ENCODE peak calls at places on chromosomes 2 and 18, in eight cellular contexts. One of them, this sample, is unnamed.

GRCh38 chr2:191428141-191428540 is 182.9 kb downstream of the MYO1B start:
- DNase-seq in stimulated activated CD4-positive, alpha-beta T cell treated with anti-CD3 and anti-CD28 coated beads, TNF-alpha, amount 100 ng/mL, for 4 hours: no peak
- DNase-seq in stimulated activated CD8-positive, alpha-beta memory T cell treated with anti-CD3 and anti-CD28 coated beads, Interleukin-7, amount 100 ng/mL, for 1 hour: no peak
- DNase-seq in activated CD4-positive, alpha-beta T cell treated with anti-CD3 and anti-CD28 coated beads, Interleukin-2, amount 50 U/mL, for 24 hours: no peak
- DNase-seq in glutamatergic neuron: no peak
- DNase-seq in NCI-H1105: no peak
- DNase-seq in effector memory CD4-positive, alpha-beta T cell: no peak
- DNase-seq in dermis microvascular lymphatic vessel endothelial cell: no peak
- DNase-seq in this sample: no peak

GRCh38 chr18:20971886-20972267 is 139.7 kb downstream of the ROCK1 start:
- DNase-seq in stimulated activated CD4-positive, alpha-beta T cell treated with anti-CD3 and anti-CD28 coated beads, TNF-alpha, amount 100 ng/mL, for 4 hours: no peak
- DNase-seq in stimulated activated CD8-positive, alpha-beta memory T cell treated with anti-CD3 and anti-CD28 coated beads, Interleukin-7, amount 100 ng/mL, for 1 hour: no peak
- DNase-seq in activated CD4-positive, alpha-beta T cell treated with anti-CD3 and anti-CD28 coated beads, Interleukin-2, amount 50 U/mL, for 24 hours: no peak
- DNase-seq in glutamatergic neuron: no peak
- DNase-seq in NCI-H1105: no peak
- DNase-seq in effector memory CD4-positive, alpha-beta T cell: no peak
- DNase-seq in dermis microvascular lymphatic vessel endothelial cell: peak; percentile 47
- DNase-seq in this sample: peak; percentile 20

GRCh38 chr2:215772634-215773563 is 240.5 kb downstream of the MREG start:
- DNase-seq in stimulated activated CD4-positive, alpha-beta T cell treated with anti-CD3 and anti-CD28 coated beads, TNF-alpha, amount 100 ng/mL, for 4 hours: no peak
- DNase-seq in stimulated activated CD8-positive, alpha-beta memory T cell treated with anti-CD3 and anti-CD28 coated beads, Interleukin-7, amount 100 ng/mL, for 1 hour: no peak
- DNase-seq in activated CD4-positive, alpha-beta T cell treated with anti-CD3 and anti-CD28 coated beads, Interleukin-2, amount 50 U/mL, for 24 hours: no peak
- DNase-seq in glutamatergic neuron: no peak
- DNase-seq in NCI-H1105: no peak
- DNase-seq in effector memory CD4-positive, alpha-beta T cell: no peak
- DNase-seq in dermis microvascular lymphatic vessel endothelial cell: no peak
- DNase-seq in this sample: no peak

GRCh38 chr2:11050565-11050964 is 104.7 kb upstream of the SLC66A3 start:
- DNase-seq in stimulated activated CD4-positive, alpha-beta T cell treated with anti-CD3 and anti-CD28 coated beads, TNF-alpha, amount 100 ng/mL, for 4 hours: no peak
- DNase-seq in stimulated activated CD8-positive, alpha-beta memory T cell treated with anti-CD3 and anti-CD28 coated beads, Interleukin-7, amount 100 ng/mL, for 1 hour: no peak
- DNase-seq in activated CD4-positive, alpha-beta T cell treated with anti-CD3 and anti-CD28 coated beads, Interleukin-2, amount 50 U/mL, for 24 hours: no peak
- DNase-seq in glutamatergic neuron: no peak
- DNase-seq in NCI-H1105: no peak
- DNase-seq in effector memory CD4-positive, alpha-beta T cell: no peak
- DNase-seq in dermis microvascular lymphatic vessel endothelial cell: peak; percentile 43
- DNase-seq in this sample: no peak

GRCh38 chr2:127621981-127622431 is 23.9 kb upstream of the GPR17 start:
- DNase-seq in stimulated activated CD4-positive, alpha-beta T cell treated with anti-CD3 and anti-CD28 coated beads, TNF-alpha, amount 100 ng/mL, for 4 hours: no peak
- DNase-seq in stimulated activated CD8-positive, alpha-beta memory T cell treated with anti-CD3 and anti-CD28 coated beads, Interleukin-7, amount 100 ng/mL, for 1 hour: no peak
- DNase-seq in activated CD4-positive, alpha-beta T cell treated with anti-CD3 and anti-CD28 coated beads, Interleukin-2, amount 50 U/mL, for 24 hours: no peak
- DNase-seq in glutamatergic neuron: no peak
- DNase-seq in NCI-H1105: no peak
- DNase-seq in effector memory CD4-positive, alpha-beta T cell: no peak
- DNase-seq in dermis microvascular lymphatic vessel endothelial cell: no peak
- DNase-seq in this sample: no peak

GRCh38 chr2:134671498-134671897 is 47.3 kb downstream of the TMEM163 start:
- DNase-seq in stimulated activated CD4-positive, alpha-beta T cell treated with anti-CD3 and anti-CD28 coated beads, TNF-alpha, amount 100 ng/mL, for 4 hours: no peak
- DNase-seq in stimulated activated CD8-positive, alpha-beta memory T cell treated with anti-CD3 and anti-CD28 coated beads, Interleukin-7, amount 100 ng/mL, for 1 hour: no peak
- DNase-seq in activated CD4-positive, alpha-beta T cell treated with anti-CD3 and anti-CD28 coated beads, Interleukin-2, amount 50 U/mL, for 24 hours: no peak
- DNase-seq in glutamatergic neuron: no peak
- DNase-seq in NCI-H1105: no peak
- DNase-seq in effector memory CD4-positive, alpha-beta T cell: no peak
- DNase-seq in dermis microvascular lymphatic vessel endothelial cell: no peak
- DNase-seq in this sample: no peak

GRCh38 chr18:74175658-74176057 is 27.3 kb downstream of the TIMM21 start:
- DNase-seq in stimulated activated CD4-positive, alpha-beta T cell treated with anti-CD3 and anti-CD28 coated beads, TNF-alpha, amount 100 ng/mL, for 4 hours: no peak
- DNase-seq in stimulated activated CD8-positive, alpha-beta memory T cell treated with anti-CD3 and anti-CD28 coated beads, Interleukin-7, amount 100 ng/mL, for 1 hour: no peak
- DNase-seq in activated CD4-positive, alpha-beta T cell treated with anti-CD3 and anti-CD28 coated beads, Interleukin-2, amount 50 U/mL, for 24 hours: no peak
- DNase-seq in glutamatergic neuron: no peak
- DNase-seq in NCI-H1105: no peak
- DNase-seq in effector memory CD4-positive, alpha-beta T cell: no peak
- DNase-seq in dermis microvascular lymphatic vessel endothelial cell: no peak
- DNase-seq in this sample: no peak

GRCh38 chr2:21289994-21290393 is 166.2 kb downstream of the TDRD15 start:
- DNase-seq in stimulated activated CD4-positive, alpha-beta T cell treated with anti-CD3 and anti-CD28 coated beads, TNF-alpha, amount 100 ng/mL, for 4 hours: no peak
- DNase-seq in stimulated activated CD8-positive, alpha-beta memory T cell treated with anti-CD3 and anti-CD28 coated beads, Interleukin-7, amount 100 ng/mL, for 1 hour: no peak
- DNase-seq in activated CD4-positive, alpha-beta T cell treated with anti-CD3 and anti-CD28 coated beads, Interleukin-2, amount 50 U/mL, for 24 hours: no peak
- DNase-seq in glutamatergic neuron: no peak
- DNase-seq in NCI-H1105: no peak
- DNase-seq in effector memory CD4-positive, alpha-beta T cell: no peak
- DNase-seq in dermis microvascular lymphatic vessel endothelial cell: no peak
- DNase-seq in this sample: no peak

GRCh38 chr2:64781991-64782390 is 128.3 kb upstream of the SERTAD2 start:
- DNase-seq in stimulated activated CD4-positive, alpha-beta T cell treated with anti-CD3 and anti-CD28 coated beads, TNF-alpha, amount 100 ng/mL, for 4 hours: no peak
- DNase-seq in stimulated activated CD8-positive, alpha-beta memory T cell treated with anti-CD3 and anti-CD28 coated beads, Interleukin-7, amount 100 ng/mL, for 1 hour: no peak
- DNase-seq in activated CD4-positive, alpha-beta T cell treated with anti-CD3 and anti-CD28 coated beads, Interleukin-2, amount 50 U/mL, for 24 hours: no peak
- DNase-seq in glutamatergic neuron: no peak
- DNase-seq in NCI-H1105: no peak
- DNase-seq in effector memory CD4-positive, alpha-beta T cell: no peak
- DNase-seq in dermis microvascular lymphatic vessel endothelial cell: peak; percentile 26
- DNase-seq in this sample: no peak

GRCh38 chr2:208361077-208361441 is 45.5 kb upstream of the PTH2R start:
- DNase-seq in stimulated activated CD4-positive, alpha-beta T cell treated with anti-CD3 and anti-CD28 coated beads, TNF-alpha, amount 100 ng/mL, for 4 hours: no peak
- DNase-seq in stimulated activated CD8-positive, alpha-beta memory T cell treated with anti-CD3 and anti-CD28 coated beads, Interleukin-7, amount 100 ng/mL, for 1 hour: no peak
- DNase-seq in activated CD4-positive, alpha-beta T cell treated with anti-CD3 and anti-CD28 coated beads, Interleukin-2, amount 50 U/mL, for 24 hours: no peak
- DNase-seq in glutamatergic neuron: no peak
- DNase-seq in NCI-H1105: no peak
- DNase-seq in effector memory CD4-positive, alpha-beta T cell: no peak
- DNase-seq in dermis microvascular lymphatic vessel endothelial cell: no peak
- DNase-seq in this sample: no peak

GRCh38 chr2:27185331-27186026 is 26.4 kb upstream of the ATRAID start:
- DNase-seq in stimulated activated CD4-positive, alpha-beta T cell treated with anti-CD3 and anti-CD28 coated beads, TNF-alpha, amount 100 ng/mL, for 4 hours: no peak
- DNase-seq in stimulated activated CD8-positive, alpha-beta memory T cell treated with anti-CD3 and anti-CD28 coated beads, Interleukin-7, amount 100 ng/mL, for 1 hour: no peak
- DNase-seq in activated CD4-positive, alpha-beta T cell treated with anti-CD3 and anti-CD28 coated beads, Interleukin-2, amount 50 U/mL, for 24 hours: no peak
- DNase-seq in glutamatergic neuron: no peak
- DNase-seq in NCI-H1105: no peak
- DNase-seq in effector memory CD4-positive, alpha-beta T cell: no peak
- DNase-seq in dermis microvascular lymphatic vessel endothelial cell: peak; percentile 17
- DNase-seq in this sample: no peak

GRCh38 chr18:22346342-22346967 is 71.3 kb downstream of the CTAGE1 start:
- DNase-seq in stimulated activated CD4-positive, alpha-beta T cell treated with anti-CD3 and anti-CD28 coated beads, TNF-alpha, amount 100 ng/mL, for 4 hours: no peak
- DNase-seq in stimulated activated CD8-positive, alpha-beta memory T cell treated with anti-CD3 and anti-CD28 coated beads, Interleukin-7, amount 100 ng/mL, for 1 hour: no peak
- DNase-seq in activated CD4-positive, alpha-beta T cell treated with anti-CD3 and anti-CD28 coated beads, Interleukin-2, amount 50 U/mL, for 24 hours: no peak
- DNase-seq in glutamatergic neuron: no peak
- DNase-seq in NCI-H1105: no peak
- DNase-seq in effector memory CD4-positive, alpha-beta T cell: no peak
- DNase-seq in dermis microvascular lymphatic vessel endothelial cell: peak; percentile 90
- DNase-seq in this sample: no peak

GRCh38 chr18:8765692-8766463 is 60.5 kb downstream of the MTCL1 start:
- DNase-seq in stimulated activated CD4-positive, alpha-beta T cell treated with anti-CD3 and anti-CD28 coated beads, TNF-alpha, amount 100 ng/mL, for 4 hours: no peak
- DNase-seq in stimulated activated CD8-positive, alpha-beta memory T cell treated with anti-CD3 and anti-CD28 coated beads, Interleukin-7, amount 100 ng/mL, for 1 hour: no peak
- DNase-seq in activated CD4-positive, alpha-beta T cell treated with anti-CD3 and anti-CD28 coated beads, Interleukin-2, amount 50 U/mL, for 24 hours: no peak
- DNase-seq in glutamatergic neuron: no peak
- DNase-seq in NCI-H1105: no peak
- DNase-seq in effector memory CD4-positive, alpha-beta T cell: no peak
- DNase-seq in dermis microvascular lymphatic vessel endothelial cell: no peak
- DNase-seq in this sample: peak; percentile 92

GRCh38 chr18:70329076-70329475 is 40.2 kb downstream of the SOCS6 start:
- DNase-seq in stimulated activated CD4-positive, alpha-beta T cell treated with anti-CD3 and anti-CD28 coated beads, TNF-alpha, amount 100 ng/mL, for 4 hours: no peak
- DNase-seq in stimulated activated CD8-positive, alpha-beta memory T cell treated with anti-CD3 and anti-CD28 coated beads, Interleukin-7, amount 100 ng/mL, for 1 hour: no peak
- DNase-seq in activated CD4-positive, alpha-beta T cell treated with anti-CD3 and anti-CD28 coated beads, Interleukin-2, amount 50 U/mL, for 24 hours: no peak
- DNase-seq in glutamatergic neuron: no peak
- DNase-seq in NCI-H1105: no peak
- DNase-seq in effector memory CD4-positive, alpha-beta T cell: no peak
- DNase-seq in dermis microvascular lymphatic vessel endothelial cell: peak; percentile 64
- DNase-seq in this sample: no peak

GRCh38 chr2:41998201-41998781 is 49.5 kb upstream of the PKDCC start:
- DNase-seq in stimulated activated CD4-positive, alpha-beta T cell treated with anti-CD3 and anti-CD28 coated beads, TNF-alpha, amount 100 ng/mL, for 4 hours: no peak
- DNase-seq in stimulated activated CD8-positive, alpha-beta memory T cell treated with anti-CD3 and anti-CD28 coated beads, Interleukin-7, amount 100 ng/mL, for 1 hour: no peak
- DNase-seq in activated CD4-positive, alpha-beta T cell treated with anti-CD3 and anti-CD28 coated beads, Interleukin-2, amount 50 U/mL, for 24 hours: no peak
- DNase-seq in glutamatergic neuron: no peak
- DNase-seq in NCI-H1105: no peak
- DNase-seq in effector memory CD4-positive, alpha-beta T cell: no peak
- DNase-seq in dermis microvascular lymphatic vessel endothelial cell: no peak
- DNase-seq in this sample: no peak

GRCh38 chr18:9671214-9671613 is 36.9 kb upstream of the RAB31 start:
- DNase-seq in stimulated activated CD4-positive, alpha-beta T cell treated with anti-CD3 and anti-CD28 coated beads, TNF-alpha, amount 100 ng/mL, for 4 hours: no peak
- DNase-seq in stimulated activated CD8-positive, alpha-beta memory T cell treated with anti-CD3 and anti-CD28 coated beads, Interleukin-7, amount 100 ng/mL, for 1 hour: no peak
- DNase-seq in activated CD4-positive, alpha-beta T cell treated with anti-CD3 and anti-CD28 coated beads, Interleukin-2, amount 50 U/mL, for 24 hours: no peak
- DNase-seq in glutamatergic neuron: no peak
- DNase-seq in NCI-H1105: no peak
- DNase-seq in effector memory CD4-positive, alpha-beta T cell: no peak
- DNase-seq in dermis microvascular lymphatic vessel endothelial cell: no peak
- DNase-seq in this sample: no peak

GRCh38 chr2:98757904-98758421 is 27.0 kb upstream of the MGAT4A start:
- DNase-seq in stimulated activated CD4-positive, alpha-beta T cell treated with anti-CD3 and anti-CD28 coated beads, TNF-alpha, amount 100 ng/mL, for 4 hours: no peak
- DNase-seq in stimulated activated CD8-positive, alpha-beta memory T cell treated with anti-CD3 and anti-CD28 coated beads, Interleukin-7, amount 100 ng/mL, for 1 hour: peak; percentile 30
- DNase-seq in activated CD4-positive, alpha-beta T cell treated with anti-CD3 and anti-CD28 coated beads, Interleukin-2, amount 50 U/mL, for 24 hours: no peak
- DNase-seq in glutamatergic neuron: no peak
- DNase-seq in NCI-H1105: no peak
- DNase-seq in effector memory CD4-positive, alpha-beta T cell: peak; percentile 55
- DNase-seq in dermis microvascular lymphatic vessel endothelial cell: peak; percentile 98
- DNase-seq in this sample: no peak

GRCh38 chr2:158034198-158034831 is 67.4 kb upstream of the UPP2 start:
- DNase-seq in stimulated activated CD4-positive, alpha-beta T cell treated with anti-CD3 and anti-CD28 coated beads, TNF-alpha, amount 100 ng/mL, for 4 hours: no peak
- DNase-seq in stimulated activated CD8-positive, alpha-beta memory T cell treated with anti-CD3 and anti-CD28 coated beads, Interleukin-7, amount 100 ng/mL, for 1 hour: no peak
- DNase-seq in activated CD4-positive, alpha-beta T cell treated with anti-CD3 and anti-CD28 coated beads, Interleukin-2, amount 50 U/mL, for 24 hours: no peak
- DNase-seq in glutamatergic neuron: peak; percentile 19
- DNase-seq in NCI-H1105: peak; percentile 55
- DNase-seq in effector memory CD4-positive, alpha-beta T cell: no peak
- DNase-seq in dermis microvascular lymphatic vessel endothelial cell: peak; percentile 61
- DNase-seq in this sample: peak; percentile 90

GRCh38 chr2:107187870-107188269 is 301.9 kb upstream of the ST6GAL2 start:
- DNase-seq in stimulated activated CD4-positive, alpha-beta T cell treated with anti-CD3 and anti-CD28 coated beads, TNF-alpha, amount 100 ng/mL, for 4 hours: no peak
- DNase-seq in stimulated activated CD8-positive, alpha-beta memory T cell treated with anti-CD3 and anti-CD28 coated beads, Interleukin-7, amount 100 ng/mL, for 1 hour: no peak
- DNase-seq in activated CD4-positive, alpha-beta T cell treated with anti-CD3 and anti-CD28 coated beads, Interleukin-2, amount 50 U/mL, for 24 hours: no peak
- DNase-seq in glutamatergic neuron: no peak
- DNase-seq in NCI-H1105: no peak
- DNase-seq in effector memory CD4-positive, alpha-beta T cell: no peak
- DNase-seq in dermis microvascular lymphatic vessel endothelial cell: no peak
- DNase-seq in this sample: no peak

GRCh38 chr18:22191986-22192385 is 22.6 kb downstream of the GATA6 start:
- DNase-seq in stimulated activated CD4-positive, alpha-beta T cell treated with anti-CD3 and anti-CD28 coated beads, TNF-alpha, amount 100 ng/mL, for 4 hours: no peak
- DNase-seq in stimulated activated CD8-positive, alpha-beta memory T cell treated with anti-CD3 and anti-CD28 coated beads, Interleukin-7, amount 100 ng/mL, for 1 hour: no peak
- DNase-seq in activated CD4-positive, alpha-beta T cell treated with anti-CD3 and anti-CD28 coated beads, Interleukin-2, amount 50 U/mL, for 24 hours: no peak
- DNase-seq in glutamatergic neuron: no peak
- DNase-seq in NCI-H1105: no peak
- DNase-seq in effector memory CD4-positive, alpha-beta T cell: no peak
- DNase-seq in dermis microvascular lymphatic vessel endothelial cell: no peak
- DNase-seq in this sample: no peak

GRCh38 chr18:32271649-32272324 is 81.9 kb downstream of the MEP1B start:
- DNase-seq in stimulated activated CD4-positive, alpha-beta T cell treated with anti-CD3 and anti-CD28 coated beads, TNF-alpha, amount 100 ng/mL, for 4 hours: no peak
- DNase-seq in stimulated activated CD8-positive, alpha-beta memory T cell treated with anti-CD3 and anti-CD28 coated beads, Interleukin-7, amount 100 ng/mL, for 1 hour: no peak
- DNase-seq in activated CD4-positive, alpha-beta T cell treated with anti-CD3 and anti-CD28 coated beads, Interleukin-2, amount 50 U/mL, for 24 hours: no peak
- DNase-seq in glutamatergic neuron: peak; percentile 39
- DNase-seq in NCI-H1105: peak; percentile 16
- DNase-seq in effector memory CD4-positive, alpha-beta T cell: no peak
- DNase-seq in dermis microvascular lymphatic vessel endothelial cell: peak; percentile 55
- DNase-seq in this sample: peak; percentile 18

GRCh38 chr2:85997016-85997970 is 108.4 kb downstream of the POLR1A start:
- DNase-seq in stimulated activated CD4-positive, alpha-beta T cell treated with anti-CD3 and anti-CD28 coated beads, TNF-alpha, amount 100 ng/mL, for 4 hours: no peak
- DNase-seq in stimulated activated CD8-positive, alpha-beta memory T cell treated with anti-CD3 and anti-CD28 coated beads, Interleukin-7, amount 100 ng/mL, for 1 hour: no peak
- DNase-seq in activated CD4-positive, alpha-beta T cell treated with anti-CD3 and anti-CD28 coated beads, Interleukin-2, amount 50 U/mL, for 24 hours: no peak
- DNase-seq in glutamatergic neuron: no peak
- DNase-seq in NCI-H1105: no peak
- DNase-seq in effector memory CD4-positive, alpha-beta T cell: no peak
- DNase-seq in dermis microvascular lymphatic vessel endothelial cell: no peak
- DNase-seq in this sample: no peak

GRCh38 chr18:22606563-22607283 is 189.0 kb upstream of the CTAGE1 start:
- DNase-seq in stimulated activated CD4-positive, alpha-beta T cell treated with anti-CD3 and anti-CD28 coated beads, TNF-alpha, amount 100 ng/mL, for 4 hours: no peak
- DNase-seq in stimulated activated CD8-positive, alpha-beta memory T cell treated with anti-CD3 and anti-CD28 coated beads, Interleukin-7, amount 100 ng/mL, for 1 hour: no peak
- DNase-seq in activated CD4-positive, alpha-beta T cell treated with anti-CD3 and anti-CD28 coated beads, Interleukin-2, amount 50 U/mL, for 24 hours: no peak
- DNase-seq in glutamatergic neuron: no peak
- DNase-seq in NCI-H1105: no peak
- DNase-seq in effector memory CD4-positive, alpha-beta T cell: no peak
- DNase-seq in dermis microvascular lymphatic vessel endothelial cell: no peak
- DNase-seq in this sample: no peak

GRCh38 chr2:241035142-241035817 is 36.9 kb downstream of the SNED1 start:
- DNase-seq in stimulated activated CD4-positive, alpha-beta T cell treated with anti-CD3 and anti-CD28 coated beads, TNF-alpha, amount 100 ng/mL, for 4 hours: peak; percentile 16
- DNase-seq in stimulated activated CD8-positive, alpha-beta memory T cell treated with anti-CD3 and anti-CD28 coated beads, Interleukin-7, amount 100 ng/mL, for 1 hour: no peak
- DNase-seq in activated CD4-positive, alpha-beta T cell treated with anti-CD3 and anti-CD28 coated beads, Interleukin-2, amount 50 U/mL, for 24 hours: no peak
- DNase-seq in glutamatergic neuron: peak; percentile 55
- DNase-seq in NCI-H1105: no peak
- DNase-seq in effector memory CD4-positive, alpha-beta T cell: peak; percentile 29
- DNase-seq in dermis microvascular lymphatic vessel endothelial cell: no peak
- DNase-seq in this sample: no peak

GRCh38 chr2:27085670-27086089 is 892 bp upstream of the KHK start:
- DNase-seq in stimulated activated CD4-positive, alpha-beta T cell treated with anti-CD3 and anti-CD28 coated beads, TNF-alpha, amount 100 ng/mL, for 4 hours: peak; percentile 19
- DNase-seq in stimulated activated CD8-positive, alpha-beta memory T cell treated with anti-CD3 and anti-CD28 coated beads, Interleukin-7, amount 100 ng/mL, for 1 hour: no peak
- DNase-seq in activated CD4-positive, alpha-beta T cell treated with anti-CD3 and anti-CD28 coated beads, Interleukin-2, amount 50 U/mL, for 24 hours: no peak
- DNase-seq in glutamatergic neuron: peak; percentile 65
- DNase-seq in NCI-H1105: peak; percentile 11
- DNase-seq in effector memory CD4-positive, alpha-beta T cell: no peak
- DNase-seq in dermis microvascular lymphatic vessel endothelial cell: peak; percentile 79
- DNase-seq in this sample: no peak

GRCh38 chr18:58793361-58793760 is 71.3 kb upstream of the ZNF532 start:
- DNase-seq in stimulated activated CD4-positive, alpha-beta T cell treated with anti-CD3 and anti-CD28 coated beads, TNF-alpha, amount 100 ng/mL, for 4 hours: no peak
- DNase-seq in stimulated activated CD8-positive, alpha-beta memory T cell treated with anti-CD3 and anti-CD28 coated beads, Interleukin-7, amount 100 ng/mL, for 1 hour: no peak
- DNase-seq in activated CD4-positive, alpha-beta T cell treated with anti-CD3 and anti-CD28 coated beads, Interleukin-2, amount 50 U/mL, for 24 hours: no peak
- DNase-seq in glutamatergic neuron: no peak
- DNase-seq in NCI-H1105: no peak
- DNase-seq in effector memory CD4-positive, alpha-beta T cell: no peak
- DNase-seq in dermis microvascular lymphatic vessel endothelial cell: no peak
- DNase-seq in this sample: no peak

GRCh38 chr18:9898792-9899549 is 13.2 kb downstream of the TXNDC2 start:
- DNase-seq in stimulated activated CD4-positive, alpha-beta T cell treated with anti-CD3 and anti-CD28 coated beads, TNF-alpha, amount 100 ng/mL, for 4 hours: no peak
- DNase-seq in stimulated activated CD8-positive, alpha-beta memory T cell treated with anti-CD3 and anti-CD28 coated beads, Interleukin-7, amount 100 ng/mL, for 1 hour: no peak
- DNase-seq in activated CD4-positive, alpha-beta T cell treated with anti-CD3 and anti-CD28 coated beads, Interleukin-2, amount 50 U/mL, for 24 hours: no peak
- DNase-seq in glutamatergic neuron: no peak
- DNase-seq in NCI-H1105: no peak
- DNase-seq in effector memory CD4-positive, alpha-beta T cell: no peak
- DNase-seq in dermis microvascular lymphatic vessel endothelial cell: peak; percentile 35
- DNase-seq in this sample: peak; percentile 27

GRCh38 chr2:241154915-241155314 is 4.6 kb downstream of the PPP1R7 start:
- DNase-seq in stimulated activated CD4-positive, alpha-beta T cell treated with anti-CD3 and anti-CD28 coated beads, TNF-alpha, amount 100 ng/mL, for 4 hours: no peak
- DNase-seq in stimulated activated CD8-positive, alpha-beta memory T cell treated with anti-CD3 and anti-CD28 coated beads, Interleukin-7, amount 100 ng/mL, for 1 hour: no peak
- DNase-seq in activated CD4-positive, alpha-beta T cell treated with anti-CD3 and anti-CD28 coated beads, Interleukin-2, amount 50 U/mL, for 24 hours: peak; percentile 15
- DNase-seq in glutamatergic neuron: no peak
- DNase-seq in NCI-H1105: no peak
- DNase-seq in effector memory CD4-positive, alpha-beta T cell: no peak
- DNase-seq in dermis microvascular lymphatic vessel endothelial cell: no peak
- DNase-seq in this sample: no peak

GRCh38 chr2:128370468-128371247 is 52.0 kb upstream of the HS6ST1 start:
- DNase-seq in stimulated activated CD4-positive, alpha-beta T cell treated with anti-CD3 and anti-CD28 coated beads, TNF-alpha, amount 100 ng/mL, for 4 hours: no peak
- DNase-seq in stimulated activated CD8-positive, alpha-beta memory T cell treated with anti-CD3 and anti-CD28 coated beads, Interleukin-7, amount 100 ng/mL, for 1 hour: no peak
- DNase-seq in activated CD4-positive, alpha-beta T cell treated with anti-CD3 and anti-CD28 coated beads, Interleukin-2, amount 50 U/mL, for 24 hours: no peak
- DNase-seq in glutamatergic neuron: no peak
- DNase-seq in NCI-H1105: no peak
- DNase-seq in effector memory CD4-positive, alpha-beta T cell: no peak
- DNase-seq in dermis microvascular lymphatic vessel endothelial cell: no peak
- DNase-seq in this sample: no peak

GRCh38 chr2:127721978-127722355 is 20.7 kb downstream of the SFT2D3 start:
- DNase-seq in stimulated activated CD4-positive, alpha-beta T cell treated with anti-CD3 and anti-CD28 coated beads, TNF-alpha, amount 100 ng/mL, for 4 hours: no peak
- DNase-seq in stimulated activated CD8-positive, alpha-beta memory T cell treated with anti-CD3 and anti-CD28 coated beads, Interleukin-7, amount 100 ng/mL, for 1 hour: no peak
- DNase-seq in activated CD4-positive, alpha-beta T cell treated with anti-CD3 and anti-CD28 coated beads, Interleukin-2, amount 50 U/mL, for 24 hours: no peak
- DNase-seq in glutamatergic neuron: no peak
- DNase-seq in NCI-H1105: no peak
- DNase-seq in effector memory CD4-positive, alpha-beta T cell: no peak
- DNase-seq in dermis microvascular lymphatic vessel endothelial cell: no peak
- DNase-seq in this sample: no peak

GRCh38 chr2:7089898-7090510 is 172.8 kb downstream of the RNF144A start:
- DNase-seq in stimulated activated CD4-positive, alpha-beta T cell treated with anti-CD3 and anti-CD28 coated beads, TNF-alpha, amount 100 ng/mL, for 4 hours: no peak
- DNase-seq in stimulated activated CD8-positive, alpha-beta memory T cell treated with anti-CD3 and anti-CD28 coated beads, Interleukin-7, amount 100 ng/mL, for 1 hour: no peak
- DNase-seq in activated CD4-positive, alpha-beta T cell treated with anti-CD3 and anti-CD28 coated beads, Interleukin-2, amount 50 U/mL, for 24 hours: no peak
- DNase-seq in glutamatergic neuron: no peak
- DNase-seq in NCI-H1105: no peak
- DNase-seq in effector memory CD4-positive, alpha-beta T cell: no peak
- DNase-seq in dermis microvascular lymphatic vessel endothelial cell: no peak
- DNase-seq in this sample: no peak